ENCODE peak calls at places on chromosome 20, in five cellular contexts. One of them, this sample, is unnamed.

GRCh38 chr20:17653835-17654648 is 28.0 kb downstream of the RRBP1 start:
- DNase-seq in lung: no peak
- DNase-seq in thoracic aorta: no peak
- DNase-seq in AG04450: no peak
- DNase-seq in A549: no peak
- DNase-seq in this sample: no peak

GRCh38 chr20:61556116-61556515 is 304.1 kb downstream of the CDH4 start:
- DNase-seq in lung: no peak
- DNase-seq in AG04450: peak
- DNase-seq in thoracic aorta: no peak
- DNase-seq in A549: peak
- DNase-seq in this sample: no peak

GRCh38 chr20:53283597-53283996 is 310.0 kb downstream of the ZNF217 start:
- DNase-seq in thoracic aorta: no peak
- DNase-seq in lung: no peak
- DNase-seq in A549: no peak
- DNase-seq in AG04450: no peak
- DNase-seq in this sample: no peak

GRCh38 chr20:6959900-6960312 is 192.4 kb downstream of the BMP2 start:
- DNase-seq in lung: no peak
- DNase-seq in AG04450: no peak
- DNase-seq in thoracic aorta: no peak
- DNase-seq in A549: no peak
- DNase-seq in this sample: no peak

GRCh38 chr20:45111799-45112471 is 3.0 kb downstream of the WFDC5 start:
- DNase-seq in AG04450: no peak
- DNase-seq in thoracic aorta: no peak
- DNase-seq in lung: peak
- DNase-seq in A549: no peak
- DNase-seq in this sample: no peak

GRCh38 chr20:14865169-14865568 is 527.8 kb upstream of the FLRT3 start:
- DNase-seq in A549: no peak
- DNase-seq in thoracic aorta: no peak
- DNase-seq in lung: no peak
- DNase-seq in AG04450: no peak
- DNase-seq in this sample: no peak

GRCh38 chr20:5914859-5915258 is 35.5 kb downstream of the TRMT6 start:
- DNase-seq in AG04450: no peak
- DNase-seq in thoracic aorta: no peak
- DNase-seq in A549: no peak
- DNase-seq in lung: no peak
- DNase-seq in this sample: no peak

GRCh38 chr20:5061209-5061608 is 58.5 kb downstream of the PCNA start:
- DNase-seq in thoracic aorta: no peak
- DNase-seq in AG04450: no peak
- DNase-seq in A549: peak
- DNase-seq in lung: no peak
- DNase-seq in this sample: no peak

GRCh38 chr20:57656252-57656820 is 36.1 kb upstream of the ZBP1 start:
- DNase-seq in AG04450: no peak
- DNase-seq in thoracic aorta: peak
- DNase-seq in lung: no peak
- DNase-seq in A549: no peak
- DNase-seq in this sample: peak

GRCh38 chr20:43799150-43799711 is 72.4 kb upstream of the GTSF1L start:
- DNase-seq in A549: no peak
- DNase-seq in thoracic aorta: no peak
- DNase-seq in lung: no peak
- DNase-seq in AG04450: no peak
- DNase-seq in this sample: no peak

GRCh38 chr20:35564905-35565304 is 23.0 kb downstream of the ERGIC3 start:
- DNase-seq in thoracic aorta: no peak
- DNase-seq in AG04450: no peak
- DNase-seq in A549: no peak
- DNase-seq in lung: no peak
- DNase-seq in this sample: no peak

GRCh38 chr20:52103911-52104545 is 87.6 kb downstream of the ZFP64 start:
- DNase-seq in thoracic aorta: no peak
- DNase-seq in lung: no peak
- DNase-seq in A549: no peak
- DNase-seq in AG04450: no peak
- DNase-seq in this sample: no peak

GRCh38 chr20:278181-278580 is 12.4 kb downstream of the C20orf96 start:
- DNase-seq in thoracic aorta: no peak
- DNase-seq in lung: no peak
- DNase-seq in AG04450: no peak
- DNase-seq in A549: no peak
- DNase-seq in this sample: peak

GRCh38 chr20:15289337-15289736 is 951.9 kb upstream of the FLRT3 start:
- DNase-seq in A549: no peak
- DNase-seq in AG04450: no peak
- DNase-seq in thoracic aorta: no peak
- DNase-seq in lung: no peak
- DNase-seq in this sample: no peak

GRCh38 chr20:6711950-6712634 is 55.4 kb upstream of the BMP2 start:
- DNase-seq in lung: peak
- DNase-seq in AG04450: no peak
- DNase-seq in thoracic aorta: no peak
- DNase-seq in A549: no peak
- DNase-seq in this sample: no peak

GRCh38 chr20:9503530-9504251 is 10.7 kb upstream of the LAMP5 start:
- DNase-seq in lung: no peak
- DNase-seq in thoracic aorta: no peak
- DNase-seq in AG04450: no peak
- DNase-seq in A549: no peak
- DNase-seq in this sample: no peak

GRCh38 chr20:44692932-44693476 is 22.2 kb upstream of the CCN5 start:
- DNase-seq in thoracic aorta: peak
- DNase-seq in AG04450: peak
- DNase-seq in lung: peak
- DNase-seq in A549: peak
- DNase-seq in this sample: peak

GRCh38 chr20:23290761-23291574 is 59.6 kb upstream of the NXT1 start:
- DNase-seq in thoracic aorta: no peak
- DNase-seq in lung: no peak
- DNase-seq in AG04450: no peak
- DNase-seq in A549: no peak
- DNase-seq in this sample: no peak

GRCh38 chr20:62400021-62400420 is 7.1 kb downstream of the CABLES2 start:
- DNase-seq in lung: no peak
- DNase-seq in AG04450: no peak
- DNase-seq in thoracic aorta: no peak
- DNase-seq in A549: no peak
- DNase-seq in this sample: no peak

GRCh38 chr20:21175433-21175832 is 49.6 kb downstream of the KIZ start:
- DNase-seq in thoracic aorta: no peak
- DNase-seq in AG04450: no peak
- DNase-seq in lung: no peak
- DNase-seq in A549: no peak
- DNase-seq in this sample: no peak

GRCh38 chr20:24676978-24677370 is 207.5 kb downstream of the SYNDIG1 start:
- DNase-seq in AG04450: no peak
- DNase-seq in thoracic aorta: no peak
- DNase-seq in lung: no peak
- DNase-seq in A549: no peak
- DNase-seq in this sample: peak

GRCh38 chr20:34111057-34111711 is 859 bp downstream of the EIF2S2 start:
- DNase-seq in lung: no peak
- DNase-seq in thoracic aorta: no peak
- DNase-seq in AG04450: no peak
- DNase-seq in A549: no peak
- DNase-seq in this sample: no peak

GRCh38 chr20:59976196-59976847 is 18.1 kb downstream of the CDH26 start:
- DNase-seq in thoracic aorta: no peak
- DNase-seq in lung: no peak
- DNase-seq in A549: no peak
- DNase-seq in AG04450: peak
- DNase-seq in this sample: no peak

GRCh38 chr20:62563561-62563960 is 78.7 kb upstream of the SLCO4A1 start:
- DNase-seq in A549: no peak
- DNase-seq in thoracic aorta: no peak
- DNase-seq in AG04450: no peak
- DNase-seq in lung: no peak
- DNase-seq in this sample: no peak

GRCh38 chr20:326645-327031 is 1.3 kb downstream of the SOX12 start:
- DNase-seq in A549: peak
- DNase-seq in thoracic aorta: no peak
- DNase-seq in AG04450: no peak
- DNase-seq in lung: no peak
- DNase-seq in this sample: no peak

GRCh38 chr20:38242848-38243449 is 17.6 kb downstream of the KIAA1755 start:
- DNase-seq in thoracic aorta: no peak
- DNase-seq in AG04450: no peak
- DNase-seq in A549: no peak
- DNase-seq in lung: no peak
- DNase-seq in this sample: no peak

GRCh38 chr20:5789827-5790226 is 39.6 kb downstream of the SHLD1 start:
- DNase-seq in A549: no peak
- DNase-seq in AG04450: no peak
- DNase-seq in thoracic aorta: no peak
- DNase-seq in lung: no peak
- DNase-seq in this sample: no peak

GRCh38 chr20:18718129-18718528 is 95.5 kb upstream of the SCP2D1 start:
- DNase-seq in AG04450: no peak
- DNase-seq in thoracic aorta: no peak
- DNase-seq in lung: no peak
- DNase-seq in A549: no peak
- DNase-seq in this sample: no peak
- TF ChIP-seq CTCF in AG04450: no peak
- TF ChIP-seq CTCF in thoracic aorta: no peak
- TF ChIP-seq CTCF in lung: no peak
- TF ChIP-seq CTCF in A549: no peak
- TF ChIP-seq CTCF in this sample: no peak

DNA sequence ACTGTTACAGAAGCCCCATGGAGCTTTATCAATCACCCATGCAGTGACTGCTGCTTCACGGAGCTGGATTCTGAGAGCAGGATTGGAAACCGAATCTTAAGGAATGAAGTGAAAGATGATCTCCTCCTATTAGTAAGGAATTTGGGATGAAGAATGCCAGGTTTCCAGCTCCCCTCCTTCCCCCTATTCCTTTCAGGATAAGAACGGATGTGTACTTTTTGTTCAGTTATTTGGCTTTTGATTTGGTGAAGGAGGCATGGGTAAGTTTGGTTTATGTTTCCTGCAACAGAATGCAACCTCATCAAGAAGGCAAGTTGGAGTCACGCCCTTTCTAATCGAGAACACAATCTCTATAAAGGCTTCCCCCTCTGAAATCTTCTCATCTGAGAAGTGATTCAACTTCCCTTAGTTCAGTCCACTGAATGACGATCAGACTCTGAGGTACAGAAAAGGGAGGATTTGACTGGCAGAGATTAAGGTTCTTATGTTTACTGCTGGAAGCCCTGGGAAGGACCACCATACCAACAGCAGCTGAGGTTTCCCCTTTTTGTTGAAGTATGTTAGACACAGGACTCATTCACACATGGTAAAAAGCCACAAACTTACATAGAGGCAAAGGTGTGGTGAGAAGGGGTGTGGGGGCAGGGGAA is 5.5 kb downstream of the ELMO2 start:
- DNase-seq in thoracic aorta: no peak
- DNase-seq in AG04450: no peak
- DNase-seq in A549: no peak
- DNase-seq in lung: no peak
- DNase-seq in this sample: no peak
- H3K4me3 ChIP-seq in thoracic aorta: peak
- H3K4me3 ChIP-seq in AG04450: peak
- H3K4me3 ChIP-seq in A549: no peak
- H3K4me3 ChIP-seq in lung: no peak
- H3K4me3 ChIP-seq in this sample: peak

DNA sequence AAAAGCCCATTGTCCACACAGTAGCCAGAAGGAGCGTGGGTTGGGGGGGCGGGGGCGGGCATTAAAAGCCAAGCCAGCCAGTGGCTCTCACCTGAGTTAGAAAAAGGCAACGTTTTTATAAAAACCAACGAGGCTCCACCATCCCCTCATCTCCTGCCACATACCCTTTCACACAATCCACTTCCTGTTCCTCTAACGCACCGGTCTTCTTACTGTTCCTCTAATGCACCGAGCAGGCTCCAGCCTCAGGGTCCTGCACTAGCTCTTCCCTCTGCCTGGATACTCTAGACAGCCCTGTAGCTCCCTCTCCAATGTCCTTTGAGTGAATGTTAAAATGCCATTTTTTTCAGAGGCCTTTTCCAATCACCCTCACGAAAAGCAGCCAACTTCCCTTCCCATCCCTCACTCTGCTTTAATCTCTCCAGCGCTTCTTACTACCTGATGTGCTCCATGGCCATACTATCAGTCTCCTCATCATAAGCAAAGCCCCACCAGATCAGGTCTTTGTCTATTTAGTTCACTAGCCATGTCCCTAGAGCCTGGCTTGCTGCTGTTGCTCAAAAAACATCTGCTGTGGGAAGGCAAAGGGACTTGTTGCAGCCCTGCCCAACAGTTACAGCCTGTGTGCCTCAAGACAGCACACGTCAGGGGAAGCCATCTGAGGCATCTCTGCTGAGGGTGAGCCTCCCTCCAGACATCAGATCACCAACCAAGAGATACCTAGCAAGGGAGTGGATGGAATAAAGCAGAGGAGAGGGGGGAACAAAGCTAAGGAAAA is 4.0 kb downstream of the FKBP1A start:
- DNase-seq in A549: no peak
- DNase-seq in lung: no peak
- DNase-seq in thoracic aorta: no peak
- DNase-seq in AG04450: no peak
- DNase-seq in this sample: no peak
- H3K27ac ChIP-seq in A549: no peak
- H3K27ac ChIP-seq in lung: no peak
- H3K27ac ChIP-seq in thoracic aorta: peak
- H3K27ac ChIP-seq in AG04450: no peak
- H3K27ac ChIP-seq in this sample: peak

GRCh38 chr20:10789386-10789785 is 115.6 kb upstream of the JAG1 start:
- DNase-seq in thoracic aorta: no peak
- DNase-seq in AG04450: no peak
- DNase-seq in lung: no peak
- DNase-seq in A549: no peak
- DNase-seq in this sample: no peak

GRCh38 chr20:10793741-10794140 is 119.9 kb upstream of the JAG1 start:
- DNase-seq in lung: no peak
- DNase-seq in thoracic aorta: no peak
- DNase-seq in AG04450: no peak
- DNase-seq in A549: no peak
- DNase-seq in this sample: no peak

GRCh38 chr20:10790013-10790412 is 116.2 kb upstream of the JAG1 start:
- DNase-seq in thoracic aorta: no peak
- DNase-seq in AG04450: no peak
- DNase-seq in A549: no peak
- DNase-seq in lung: no peak
- DNase-seq in this sample: no peak

GRCh38 chr20:10794765-10795164 is 121.0 kb upstream of the JAG1 start:
- DNase-seq in AG04450: no peak
- DNase-seq in lung: no peak
- DNase-seq in A549: no peak
- DNase-seq in thoracic aorta: no peak
- DNase-seq in this sample: no peak

DNA sequence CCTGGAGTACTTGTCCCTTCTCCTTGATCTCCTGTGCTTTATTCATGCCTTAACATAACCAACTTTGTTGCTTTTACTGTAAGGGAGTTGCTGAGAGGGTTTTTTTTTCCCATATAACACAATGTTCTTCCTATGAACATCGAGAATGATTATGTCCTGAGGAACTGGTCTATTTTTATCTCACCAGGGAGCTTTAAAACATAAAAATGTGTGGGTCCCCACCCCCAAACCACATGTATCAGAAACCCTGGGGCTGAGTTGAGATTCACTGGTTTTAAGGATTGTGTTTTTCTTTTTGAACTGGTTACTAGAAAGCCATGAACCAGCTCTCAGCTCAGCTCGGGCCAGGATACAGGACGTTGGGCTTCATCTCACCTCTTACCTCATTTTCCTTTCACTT is 118.5 kb upstream of the JAG1 start:
- DNase-seq in AG04450: no peak
- DNase-seq in thoracic aorta: no peak
- DNase-seq in A549: no peak
- DNase-seq in lung: no peak
- DNase-seq in this sample: no peak
- TF ChIP-seq CTCF in AG04450: no peak
- TF ChIP-seq CTCF in thoracic aorta: no peak
- TF ChIP-seq CTCF in A549: no peak
- TF ChIP-seq CTCF in lung: no peak
- TF ChIP-seq CTCF in this sample: no peak